ENCODE peak calls at places on chromosome 13, in nine cellular contexts. R is esophagus squamous epithelium, H is left ventricle myocardium inferior, G is brain microvascular endothelial cell, B is mammary epithelial cell, W is Caco-2, U is AG09309, O is GM12865, X is activated B cell treated with CpG ODN at 0.5 μM for 24 hours. S is an unnamed sample.

GRCh38 chr13:45292176-45292575 is 48.8 kb downstream of the TPT1 start:
- DNase-seq in R (no peak), H (no peak), G (no peak), B (peak), W (no peak), U (no peak), O (no peak), X (no peak), S (no peak)

GRCh38 chr13:70856025-70856424 is 747.8 kb upstream of the KLHL1 start:
- DNase-seq in R (no peak), H (no peak), G (no peak), B (no peak), W (no peak), U (no peak), O (no peak), X (no peak), S (no peak)

GRCh38 chr13:103812966-103813365 is 746.7 kb upstream of the SLC10A2 start:
- DNase-seq in R (no peak), H (no peak), G (peak), B (no peak), W (no peak), U (no peak), O (no peak), X (no peak), S (no peak)

GRCh38 chr13:36907801-36908200 is 12.2 kb downstream of the SMAD9 start:
- DNase-seq in R (no peak), H (no peak), G (no peak), B (no peak), W (no peak), U (no peak), O (no peak), X (no peak), S (no peak)

GRCh38 chr13:53885997-53886396 is 857.4 kb downstream of the OLFM4 start:
- DNase-seq in R (no peak), H (no peak), G (no peak), B (no peak), W (no peak), U (no peak), O (no peak), X (no peak), S (no peak)

GRCh38 chr13:98377635-98378378 is 199.1 kb downstream of the STK24 start:
- DNase-seq in R (no peak), H (no peak), G (no peak), B (no peak), W (no peak), U (no peak), O (no peak), X (no peak), S (no peak)

GRCh38 chr13:43273362-43273761 is 250.0 kb downstream of the DNAJC15 start:
- DNase-seq in R (no peak), H (no peak), G (no peak), B (peak), W (no peak), U (no peak), O (no peak), X (no peak), S (no peak)

GRCh38 chr13:28046981-28047380 is 53.4 kb downstream of the FLT3 start:
- DNase-seq in R (no peak), H (no peak), G (peak), B (no peak), W (no peak), U (peak), O (no peak), X (no peak), S (no peak)

GRCh38 chr13:113794764-113795173 is 35.7 kb downstream of the TMEM255B start:
- DNase-seq in R (no peak), H (no peak), G (no peak), B (no peak), W (no peak), U (no peak), O (no peak), X (no peak), S (no peak)

GRCh38 chr13:106905380-106906259 is 337.7 kb upstream of the ARGLU1 start:
- DNase-seq in R (no peak), H (no peak), G (no peak), B (no peak), W (no peak), U (no peak), O (no peak), X (no peak), S (no peak)

GRCh38 chr13:66424417-66424816 is 805.7 kb downstream of the PCDH9 start:
- DNase-seq in R (no peak), H (no peak), G (no peak), B (no peak), W (no peak), U (no peak), O (no peak), X (no peak), S (no peak)

GRCh38 chr13:51636349-51636890 is 52.2 kb downstream of the WDFY2 start:
- DNase-seq in R (no peak), H (no peak), G (no peak), B (no peak), W (peak), U (no peak), O (no peak), X (no peak), S (no peak)

GRCh38 chr13:46146898-46147297 is 35.1 kb downstream of the LCP1 start:
- DNase-seq in R (no peak), H (no peak), G (peak), B (peak), W (peak), U (no peak), O (no peak), X (no peak), S (no peak)

GRCh38 chr13:76638160-76638559 is 248.0 kb downstream of the KCTD12 start:
- DNase-seq in R (no peak), H (no peak), G (no peak), B (no peak), W (no peak), U (no peak), O (no peak), X (no peak), S (no peak)

DNA sequence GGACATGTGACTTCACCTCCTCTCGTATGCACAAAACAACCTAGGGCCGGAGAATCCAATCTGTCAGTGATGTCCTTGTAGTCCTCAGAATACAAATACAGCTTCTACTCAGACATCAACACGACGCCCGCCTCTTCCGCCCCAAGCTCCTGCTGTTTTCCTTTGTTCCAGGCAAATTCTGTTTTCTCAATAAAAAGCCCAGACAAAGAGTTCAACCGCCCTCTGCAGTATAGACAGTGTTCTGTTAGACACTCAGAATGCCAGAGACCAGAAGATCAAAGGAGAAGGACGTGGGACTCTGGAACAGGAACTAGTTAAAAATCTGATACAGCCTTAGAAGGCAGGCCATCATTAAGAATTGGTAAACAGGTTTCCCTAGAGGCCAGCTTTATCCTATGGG is 42.0 kb upstream of the GGACT start:
- DNase-seq in R (no peak), H (no peak), G (no peak), B (no peak), W (no peak), U (no peak), O (no peak), X (no peak), S (no peak)
- TF ChIP-seq CTCF in R (no peak), H (no peak), G (no peak), B (no peak), W (no peak), U (no peak), O (no peak), X (no peak), S (no peak)

DNA sequence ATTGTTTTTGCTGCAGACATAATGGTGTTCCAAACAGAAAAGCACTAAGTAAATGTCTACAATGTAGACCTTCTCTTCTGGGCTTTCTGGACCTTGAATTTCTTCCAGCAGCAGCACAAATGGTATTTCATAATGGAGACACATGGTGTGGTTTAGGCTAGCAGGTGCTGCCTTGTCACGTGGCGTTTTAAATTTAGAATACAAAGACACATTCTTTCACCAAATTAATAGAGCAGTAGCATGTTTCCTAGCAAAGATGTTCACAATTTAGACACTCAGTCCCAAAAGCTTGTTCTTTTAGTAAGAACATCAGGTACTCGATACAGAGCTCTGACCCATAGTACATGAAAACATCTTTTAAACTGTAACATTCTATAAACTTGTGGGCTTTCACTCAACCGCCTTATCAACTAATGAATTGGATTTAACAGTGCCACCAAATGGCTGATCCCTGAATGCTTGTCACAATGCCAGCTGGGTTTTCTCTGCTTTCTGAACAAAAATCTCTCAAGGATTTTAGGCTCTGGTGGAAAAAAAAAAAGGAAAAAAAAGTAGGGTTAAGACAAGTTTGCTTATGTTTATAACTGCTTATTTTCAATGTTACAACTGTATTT is 290.1 kb downstream of the DCLK1 start:
- DNase-seq in R (no peak), H (no peak), G (no peak), B (no peak), W (no peak), U (no peak), O (no peak), X (no peak), S (no peak)
- TF ChIP-seq CTCF in R (no peak), H (no peak), G (no peak), B (no peak), W (no peak), U (no peak), O (no peak), X (no peak), S (peak)

GRCh38 chr13:110801044-110801443 is 87.5 kb downstream of the ING1 start:
- DNase-seq in R (no peak), H (no peak), G (no peak), B (no peak), W (no peak), U (no peak), O (peak), X (no peak), S (no peak)
- TF ChIP-seq CTCF in R (no peak), H (no peak), G (no peak), B (no peak), W (no peak), U (no peak), O (no peak), X (no peak), S (peak)

GRCh38 chr13:23667750-23668149 is 97.5 kb downstream of the TNFRSF19 start:
- DNase-seq in R (no peak), H (no peak), G (no peak), B (no peak), W (no peak), U (no peak), O (peak), X (no peak), S (no peak)
- TF ChIP-seq CTCF in R (peak), H (no peak), G (no peak), B (no peak), W (peak), U (no peak), O (peak), X (no peak), S (no peak)

GRCh38 chr13:94703271-94703670 is 9.1 kb downstream of the SOX21 start:
- DNase-seq in R (no peak), H (no peak), G (no peak), B (no peak), W (no peak), U (no peak), O (no peak), X (no peak), S (no peak)

GRCh38 chr13:94702181-94703041 is 9.9 kb downstream of the SOX21 start:
- DNase-seq in R (no peak), H (no peak), G (no peak), B (no peak), W (no peak), U (no peak), O (no peak), X (no peak), S (no peak)

GRCh38 chr13:94700051-94700535 is 12.3 kb downstream of the SOX21 start:
- DNase-seq in R (no peak), H (no peak), G (no peak), B (no peak), W (no peak), U (no peak), O (no peak), X (no peak), S (no peak)

GRCh38 chr13:94701313-94702180 is 10.8 kb downstream of the SOX21 start:
- DNase-seq in R (no peak), H (no peak), G (no peak), B (no peak), W (no peak), U (no peak), O (no peak), X (no peak), S (no peak)

DNA sequence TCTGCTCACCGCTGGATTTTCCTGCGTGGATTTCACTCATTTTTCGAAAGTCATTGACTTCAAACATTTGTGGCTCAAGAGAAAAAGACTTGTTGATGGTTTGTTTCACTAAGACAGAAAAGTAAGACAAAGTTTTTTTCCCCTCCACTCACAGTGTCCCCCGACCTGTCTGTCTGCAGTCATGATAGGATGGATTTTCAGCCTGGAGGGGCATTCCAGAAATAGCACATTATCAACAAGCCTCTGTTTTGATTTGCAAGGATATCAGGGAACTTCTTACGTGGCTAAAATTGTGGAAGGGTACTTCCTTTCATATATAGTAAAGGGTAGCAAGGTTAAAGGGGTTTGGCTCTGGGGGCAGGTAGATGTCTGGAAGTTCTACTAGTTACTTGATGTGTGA is 11.8 kb downstream of the SOX21 start:
- DNase-seq in R (no peak), H (no peak), G (no peak), B (no peak), W (no peak), U (no peak), O (no peak), X (no peak), S (no peak)
- TF ChIP-seq CTCF in R (no peak), H (no peak), G (no peak), B (no peak), W (no peak), U (no peak), O (no peak), X (no peak), S (no peak)

GRCh38 chr13:30256713-30257432 is 50.5 kb downstream of the KATNAL1 start:
- DNase-seq in R (no peak), H (no peak), G (no peak), B (no peak), W (no peak), U (peak), O (no peak), X (no peak), S (no peak)

GRCh38 chr13:30257433-30258099 is 49.8 kb downstream of the KATNAL1 start:
- DNase-seq in R (no peak), H (no peak), G (no peak), B (no peak), W (no peak), U (no peak), O (peak), X (no peak), S (no peak)

GRCh38 chr13:30253830-30254229 is 53.5 kb downstream of the KATNAL1 start:
- DNase-seq in R (no peak), H (no peak), G (no peak), B (no peak), W (no peak), U (no peak), O (peak), X (no peak), S (no peak)

DNA sequence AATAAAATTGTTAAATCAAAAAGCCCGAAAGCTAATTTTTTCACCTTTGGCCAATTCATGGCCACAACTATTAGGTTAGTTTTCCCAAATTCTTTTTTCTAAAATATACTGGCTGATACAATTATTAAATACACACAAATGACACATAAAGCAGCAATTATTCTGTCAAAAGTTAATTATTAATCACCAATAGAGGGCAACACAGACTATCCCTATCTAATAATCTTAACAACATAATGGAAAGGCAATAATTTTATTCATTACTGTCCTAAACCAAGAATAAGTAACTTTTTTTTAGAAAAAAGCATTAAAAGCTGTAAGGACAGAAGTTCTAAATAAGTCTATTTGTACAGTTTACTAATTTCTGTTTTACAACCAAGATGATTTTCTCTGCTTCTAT is 51.7 kb downstream of the KATNAL1 start:
- DNase-seq in R (no peak), H (no peak), G (no peak), B (no peak), W (no peak), U (no peak), O (no peak), X (no peak), S (no peak)
- TF ChIP-seq CTCF in R (peak), H (peak), G (no peak), B (peak), W (no peak), U (no peak), O (no peak), X (no peak), S (peak)

DNA sequence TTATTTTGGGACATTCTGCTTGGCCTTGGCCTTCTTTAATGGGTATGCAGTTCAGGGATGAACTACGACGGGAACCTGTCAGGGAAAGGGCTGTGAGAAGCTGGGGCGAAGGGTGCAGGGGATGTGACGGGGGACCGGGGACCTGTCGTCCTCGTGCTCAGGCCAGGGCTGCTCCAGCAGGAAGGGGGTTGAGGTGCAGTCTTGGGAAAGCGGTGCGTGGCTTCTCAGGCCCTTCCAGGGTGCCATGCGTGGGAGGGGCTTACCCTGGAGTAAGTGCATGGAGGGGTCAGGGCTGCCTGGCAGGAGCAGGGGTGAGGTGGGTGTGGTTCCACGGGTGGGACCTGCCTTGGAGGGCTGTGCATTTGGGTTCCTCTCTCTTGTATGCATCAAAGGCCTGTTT is 100.8 kb downstream of the TEX29 start:
- DNase-seq in R (no peak), H (no peak), G (no peak), B (no peak), W (no peak), U (no peak), O (no peak), X (no peak), S (no peak)
- TF ChIP-seq CTCF in R (no peak), H (no peak), G (no peak), B (no peak), W (no peak), U (no peak), O (no peak), X (no peak), S (no peak)

GRCh38 chr13:27005556-27005955 is 166.1 kb downstream of the USP12 start:
- DNase-seq in R (no peak), H (no peak), G (no peak), B (no peak), W (no peak), U (no peak), O (no peak), X (no peak), S (no peak)

GRCh38 chr13:27004389-27004788 is 167.2 kb downstream of the USP12 start:
- DNase-seq in R (no peak), H (no peak), G (peak), B (no peak), W (no peak), U (no peak), O (no peak), X (no peak), S (no peak)

GRCh38 chr13:27006519-27007161 is 165.0 kb downstream of the USP12 start:
- DNase-seq in R (no peak), H (no peak), G (peak), B (peak), W (no peak), U (no peak), O (no peak), X (no peak), S (peak)

GRCh38 chr13:27005976-27006518 is 165.6 kb downstream of the USP12 start:
- DNase-seq in R (no peak), H (no peak), G (no peak), B (no peak), W (no peak), U (no peak), O (no peak), X (no peak), S (no peak)

GRCh38 chr13:27004866-27005265 is 166.7 kb downstream of the USP12 start:
- DNase-seq in R (no peak), H (no peak), G (no peak), B (no peak), W (no peak), U (no peak), O (no peak), X (no peak), S (no peak)
- TF ChIP-seq CTCF in R (no peak), H (no peak), G (no peak), B (no peak), W (no peak), U (no peak), O (no peak), X (no peak), S (no peak)

DNA sequence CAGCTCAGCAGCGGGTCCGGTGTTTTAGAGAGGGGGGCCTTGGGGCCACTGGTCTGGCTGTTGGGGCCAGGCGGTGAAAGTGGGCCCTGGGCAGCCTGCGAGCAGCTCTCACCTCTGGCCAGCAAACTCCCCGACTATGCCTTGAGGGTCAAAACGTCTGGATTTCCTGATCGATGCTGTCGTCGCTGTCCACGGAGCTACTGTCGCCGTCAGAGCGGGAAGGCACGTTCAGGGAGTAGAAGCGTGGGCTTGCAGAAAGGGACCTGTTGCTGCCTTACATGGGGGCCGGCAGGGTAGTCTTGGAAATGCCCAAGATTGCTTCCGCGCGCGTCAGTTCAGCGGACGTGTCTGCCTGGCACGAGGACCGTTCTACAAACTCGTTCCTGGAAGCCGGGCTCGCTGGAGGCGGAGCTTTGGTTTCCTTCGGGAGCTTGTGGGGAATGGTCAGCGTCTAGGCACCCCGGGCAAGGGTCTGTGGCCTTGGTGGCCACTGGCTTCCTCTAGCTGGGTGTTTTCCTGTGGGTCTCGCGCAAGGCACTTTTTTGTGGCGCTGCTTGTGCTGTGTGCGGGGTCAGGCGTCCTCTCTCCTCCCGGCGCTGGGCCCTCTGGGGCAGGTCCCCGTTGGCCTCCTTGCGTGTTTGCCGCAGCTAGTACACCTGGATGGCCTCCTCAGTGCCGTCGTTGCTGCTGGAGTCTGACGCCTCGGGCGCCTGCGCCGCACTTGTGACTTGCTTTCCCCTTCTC is 15.3 kb downstream of the RB1 start:
- DNase-seq in R (no peak), H (no peak), G (no peak), B (no peak), W (no peak), U (no peak), O (no peak), X (no peak), S (no peak)
- TF ChIP-seq CTCF in R (no peak), H (no peak), G (no peak), B (no peak), W (no peak), U (no peak), O (no peak), X (no peak), S (no peak)

GRCh38 chr13:31119966-31120733 is 41.6 kb downstream of the HSPH1 start:
- DNase-seq in R (no peak), H (no peak), G (no peak), B (no peak), W (no peak), U (no peak), O (no peak), X (no peak), S (no peak)
- TF ChIP-seq CTCF in R (no peak), H (no peak), G (no peak), B (no peak), W (no peak), U (no peak), O (no peak), X (no peak), S (no peak)

S was measured in D721Med.